ENCODE peak calls at places on chromosome 2, in six cellular contexts. G is H9, K is neuronal stem cell, N is mesenchymal stem cell, Q is H1, P is trophoblast cell. C is an unnamed sample.

GRCh38 chr2:189609423-189609816 is 28.8 kb upstream of the SLC40A1 start:
- DNase-seq in G (no peak), K (no peak), N (peak), Q (no peak), P (peak), C (peak)

GRCh38 chr2:147467441-147467840 is 377.4 kb upstream of the ACVR2A start:
- DNase-seq in G (no peak), K (no peak), N (no peak), Q (no peak), P (no peak), C (no peak)

GRCh38 chr2:165535443-165535842 is 65.9 kb downstream of the CSRNP3 start:
- DNase-seq in G (no peak), K (no peak), N (no peak), Q (no peak), P (no peak), C (no peak)

GRCh38 chr2:217058791-217059755 is 199.2 kb upstream of the TNP1 start:
- DNase-seq in G (no peak), K (no peak), N (no peak), Q (no peak), P (no peak), C (no peak)

GRCh38 chr2:208256192-208256782 is 1.4 kb upstream of the IDH1 start:
- DNase-seq in G (no peak), K (no peak), N (no peak), Q (no peak), P (no peak), C (no peak)

GRCh38 chr2:223884399-223884798 is 47.0 kb upstream of the AP1S3 start:
- DNase-seq in G (no peak), K (no peak), N (peak), Q (no peak), P (no peak), C (peak)

GRCh38 chr2:8438996-8439395 is 242.9 kb upstream of the ID2 start:
- DNase-seq in G (no peak), K (no peak), N (no peak), Q (no peak), P (no peak), C (no peak)

GRCh38 chr2:29590211-29590610 is 331.2 kb downstream of the ALK start:
- DNase-seq in G (no peak), K (no peak), N (no peak), Q (no peak), P (no peak), C (no peak)

GRCh38 chr2:9552491-9553178 is 3.0 kb downstream of the ADAM17 start:
- DNase-seq in G (no peak), K (no peak), N (peak), Q (no peak), P (no peak), C (peak)

GRCh38 chr2:191039616-191040015 is 25.6 kb upstream of the STAT1 start:
- DNase-seq in G (no peak), K (no peak), N (no peak), Q (no peak), P (no peak), C (no peak)

GRCh38 chr2:95272781-95273180 is 1.5 kb upstream of the PROM2 start:
- DNase-seq in G (no peak), K (no peak), N (no peak), Q (no peak), P (no peak), C (no peak)

GRCh38 chr2:214730248-214730647 is 79.2 kb downstream of the BARD1 start:
- DNase-seq in G (no peak), K (no peak), N (no peak), Q (no peak), P (no peak), C (peak)

GRCh38 chr2:214731008-214731407 is 78.5 kb downstream of the BARD1 start:
- DNase-seq in G (no peak), K (no peak), N (no peak), Q (no peak), P (no peak), C (no peak)
- H3K14ac ChIP-seq in G (no peak), K (no peak), N (no peak), Q (no peak), P (no peak), C (no peak)

DNA sequence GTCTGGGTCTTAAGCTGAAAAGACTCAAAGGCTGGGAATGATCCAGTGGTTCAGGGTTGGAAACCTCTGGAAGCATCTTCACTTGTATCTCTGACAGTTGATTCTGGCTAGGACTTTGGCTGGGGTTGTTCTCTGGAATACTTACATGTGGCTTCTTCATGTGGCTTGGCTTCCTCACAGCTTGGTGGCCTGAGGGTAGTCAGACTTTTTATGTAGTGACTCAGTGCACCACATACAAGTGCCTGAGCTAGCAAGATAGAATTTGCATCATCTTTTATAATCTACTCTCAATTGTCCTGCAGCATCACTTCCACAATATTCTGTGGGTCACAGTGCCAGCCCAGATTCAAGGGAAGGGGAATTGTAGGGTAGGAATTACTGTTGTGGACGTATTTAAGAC is 12.0 kb downstream of the MTX2 start:
- DNase-seq in G (no peak), K (no peak), N (peak), Q (no peak), P (no peak), C (peak)
- H3K4me2 ChIP-seq in G (no peak), K (no peak), N (no peak), Q (no peak), P (no peak), C (no peak)

DNA sequence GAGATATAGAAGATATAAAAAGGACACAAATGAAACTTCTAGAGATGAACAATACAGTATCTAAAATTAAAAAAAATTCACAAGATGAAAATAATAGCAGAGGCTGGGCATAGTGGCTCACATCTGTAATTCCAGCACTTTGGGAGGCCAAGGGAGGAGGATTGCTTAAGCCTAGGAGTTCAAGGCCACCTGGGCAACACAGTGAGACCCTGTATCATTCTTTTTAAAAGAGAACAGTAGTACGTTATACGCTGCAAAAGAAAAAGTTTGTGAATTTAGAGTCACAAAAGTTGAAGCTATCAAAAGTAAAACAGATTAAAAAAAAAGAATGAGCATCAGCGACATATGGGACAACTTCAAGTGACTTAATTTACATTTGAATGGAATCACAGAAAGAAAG is 81.6 kb upstream of the ZFP36L2 start:
- DNase-seq in G (no peak), K (no peak), N (no peak), Q (no peak), P (no peak), C (no peak)
- H3K14ac ChIP-seq in G (no peak), K (no peak), N (no peak), Q (no peak), P (no peak), C (no peak)

GRCh38 chr2:230885467-230886130 is 20.9 kb downstream of the ITM2C start:
- DNase-seq in G (peak), K (peak), N (peak), Q (no peak), P (no peak), C (peak)

GRCh38 chr2:230888824-230889400 is 24.2 kb downstream of the ITM2C start:
- DNase-seq in G (no peak), K (no peak), N (no peak), Q (no peak), P (no peak), C (no peak)

GRCh38 chr2:230886641-230887040 is 21.9 kb downstream of the ITM2C start:
- DNase-seq in G (no peak), K (no peak), N (no peak), Q (no peak), P (no peak), C (no peak)

GRCh38 chr2:230887361-230887760 is 22.6 kb downstream of the ITM2C start:
- DNase-seq in G (no peak), K (no peak), N (no peak), Q (no peak), P (no peak), C (no peak)

DNA sequence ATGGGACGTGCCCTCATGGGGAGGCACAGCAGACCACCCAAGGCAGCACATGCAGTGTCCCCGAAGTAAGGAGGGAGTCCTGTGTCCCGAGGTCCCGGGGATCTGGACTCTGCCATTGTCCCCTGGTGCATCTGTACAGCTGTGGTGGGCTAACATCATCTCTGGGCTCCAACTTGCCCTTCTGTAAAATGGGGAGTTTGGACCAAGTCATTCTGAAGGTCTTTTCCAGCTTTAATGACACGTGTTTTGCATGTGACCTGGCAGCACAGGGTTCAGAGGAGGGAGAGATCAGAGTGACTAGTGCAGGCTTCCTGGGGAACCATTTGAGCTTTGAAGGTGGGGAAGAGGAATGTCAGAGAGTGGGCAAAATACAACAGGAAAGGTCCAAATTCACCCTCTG is 21.5 kb downstream of the ITM2C start:
- DNase-seq in G (no peak), K (no peak), N (no peak), Q (no peak), P (no peak), C (no peak)
- H3K4me2 ChIP-seq in G (no peak), K (no peak), N (no peak), Q (no peak), P (no peak), C (no peak)

GRCh38 chr2:133232556-133232955 is 335.7 kb downstream of the NCKAP5 start:
- DNase-seq in G (no peak), K (no peak), N (no peak), Q (no peak), P (no peak), C (no peak)
- H3K14ac ChIP-seq in G (no peak), K (no peak), N (no peak), Q (no peak), P (no peak), C (no peak)

GRCh38 chr2:62471816-62472215 is 34.2 kb downstream of the TMEM17 start:
- DNase-seq in G (no peak), K (no peak), N (no peak), Q (no peak), P (no peak), C (no peak)
- H3K4me2 ChIP-seq in G (no peak), K (no peak), N (no peak), Q (no peak), P (no peak), C (no peak)